ENCODE peak calls at places on chromosomes 7 and 10, in four cellular contexts. J is HepG2, N is GM12878, C is K562. Q is an unnamed sample.

GRCh38 chr10:79446451-79447020 is 1.1 kb upstream of the ZCCHC24 start:
- DNase-seq in J (no peak), N (no peak), C (peak), Q (peak)

GRCh38 chr10:5292196-5292735 is 72.5 kb upstream of the UCN3 start:
- DNase-seq in J (no peak), C (no peak), N (no peak), Q (no peak)

GRCh38 chr7:70706204-70706603 is 425.7 kb upstream of the GALNT17 start:
- DNase-seq in N (no peak), J (no peak), C (peak), Q (peak)

GRCh38 chr7:77759294-77759889 is 38.8 kb downstream of the TMEM60 start:
- DNase-seq in C (peak), J (peak), N (peak), Q (peak)

GRCh38 chr7:47951374-47951773 is 3.1 kb upstream of the PKD1L1 start:
- DNase-seq in N (no peak), J (peak), C (no peak), Q (no peak)

GRCh38 chr7:41107330-41107937 is 595.5 kb downstream of the INHBA start:
- DNase-seq in N (no peak), J (peak), C (no peak), Q (no peak)

GRCh38 chr10:50917486-50917885 is 32.1 kb upstream of the A1CF start:
- DNase-seq in C (no peak), J (no peak), N (no peak), Q (no peak)

GRCh38 chr7:135407884-135408283 is 102.0 kb downstream of the CNOT4 start:
- DNase-seq in J (no peak), N (no peak), C (no peak), Q (no peak)

GRCh38 chr10:47308775-47309174 is 8.8 kb downstream of the GDF10 start:
- DNase-seq in C (no peak), N (no peak), J (no peak), Q (no peak)

GRCh38 chr7:5354460-5355279 is 69.0 kb downstream of the TNRC18 start:
- DNase-seq in C (no peak), J (no peak), N (no peak), Q (no peak)

GRCh38 chr7:27066148-27066547 is 29.7 kb downstream of the HOXA1 start:
- DNase-seq in N (no peak), J (no peak), C (no peak), Q (no peak)

GRCh38 chr10:82282782-82283456 is 407.9 kb downstream of the NRG3 start:
- DNase-seq in C (no peak), N (no peak), J (no peak), Q (no peak)

GRCh38 chr10:82278401-82279182 is 403.6 kb downstream of the NRG3 start:
- DNase-seq in C (no peak), N (no peak), J (no peak), Q (no peak)

GRCh38 chr10:82277591-82277990 is 402.6 kb downstream of the NRG3 start:
- DNase-seq in N (no peak), C (no peak), J (no peak), Q (no peak)
- TF ChIP-seq FOXM1 in N (no peak), C (no peak), J (no peak), Q (no peak)

DNA sequence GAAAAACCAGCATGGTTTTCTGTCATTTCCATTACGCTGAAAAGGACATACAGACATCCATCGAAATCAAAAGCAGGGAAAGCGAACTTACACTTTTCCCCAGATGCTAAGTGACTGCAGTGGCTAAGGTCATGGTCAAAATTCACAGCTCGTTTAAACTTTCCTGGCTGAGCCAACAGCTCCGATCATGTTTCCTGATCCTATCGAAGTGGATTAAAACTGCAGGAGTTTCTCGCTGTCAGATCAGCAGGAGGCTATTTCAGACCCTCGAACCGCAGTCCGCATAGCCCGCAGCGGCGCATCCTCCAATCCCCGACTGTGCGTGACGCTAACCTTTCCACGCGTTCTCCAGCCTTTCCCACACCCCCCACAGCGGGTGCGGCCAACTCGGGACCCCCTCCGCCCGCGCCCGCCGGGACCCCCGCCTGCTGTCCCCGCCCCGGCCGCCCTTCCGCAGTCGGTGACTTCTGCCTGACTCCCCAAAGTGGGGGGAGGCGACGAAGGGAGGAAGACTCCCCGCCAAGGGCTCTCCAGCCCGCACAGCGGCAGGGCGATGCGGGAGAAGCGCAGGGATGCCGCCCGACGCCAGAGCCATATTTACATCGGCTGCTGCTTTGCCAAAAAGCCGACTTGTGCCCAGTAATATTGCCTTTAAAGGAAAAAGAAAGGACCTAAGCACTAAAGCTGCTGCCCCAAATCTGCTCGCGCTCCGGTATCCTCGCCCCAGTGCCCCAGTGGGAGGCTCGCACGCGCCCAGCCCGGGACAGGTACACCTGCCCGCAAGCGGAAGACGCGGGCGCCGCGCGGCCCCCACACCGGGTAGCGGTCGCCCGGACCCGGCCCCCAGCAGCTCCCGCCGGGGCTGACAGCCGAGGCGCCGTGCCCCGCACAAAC is 1.2 kb downstream of the PIP4K2A start:
- DNase-seq in N (no peak), C (peak), J (peak), Q (peak)
- TF ChIP-seq TARDBP in N (no peak), C (no peak), J (no peak), Q (no peak)

DNA sequence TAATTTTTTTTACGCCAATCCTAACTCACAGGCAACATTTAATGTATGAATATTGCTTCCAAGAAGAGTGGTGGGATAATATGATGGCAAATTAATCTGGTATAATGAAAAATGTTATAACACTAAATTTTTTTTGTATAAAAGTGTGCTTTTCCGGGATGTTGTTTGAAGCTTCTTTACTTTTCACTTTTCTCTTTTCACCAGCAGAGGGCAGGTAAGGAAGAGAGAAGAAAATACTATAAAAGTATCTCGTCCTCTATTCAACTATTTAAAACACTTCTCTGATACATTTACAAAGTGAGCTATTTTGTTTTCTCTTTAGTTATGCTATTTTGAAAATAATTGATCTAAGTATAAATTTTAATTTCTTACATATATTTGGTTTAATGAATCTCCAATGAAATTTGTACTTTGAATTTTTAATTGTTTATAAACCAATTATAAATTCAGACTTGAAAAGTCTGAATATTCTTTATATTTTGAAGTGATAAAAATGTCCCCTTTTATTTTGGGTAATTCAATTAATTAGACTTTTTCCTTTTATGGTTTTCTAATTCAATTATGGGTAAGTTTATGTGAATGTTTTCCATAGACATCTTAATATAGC is 20.7 kb upstream of the CFTR start:
- DNase-seq in N (no peak), C (peak), J (peak), Q (no peak)
- TF ChIP-seq FOXM1 in N (no peak), C (no peak), J (no peak), Q (no peak)

GRCh38 chr10:49488056-49488455 is 50.9 kb downstream of the ERCC6 start:
- DNase-seq in J (no peak), C (no peak), N (no peak), Q (peak)
- TF ChIP-seq TARDBP in J (no peak), C (no peak), N (no peak), Q (no peak)

GRCh38 chr7:2732959-2733584 is 45.1 kb downstream of the AMZ1 start:
- DNase-seq in J (no peak), N (no peak), C (peak), Q (no peak)
- TF ChIP-seq FOXM1 in J (no peak), N (no peak), C (no peak), Q (no peak)

GRCh38 chr10:32151876-32152275 is 95.7 kb upstream of the KIF5B start:
- DNase-seq in N (no peak), C (no peak), J (no peak), Q (no peak)

GRCh38 chr10:32153252-32153651 is 97.0 kb upstream of the KIF5B start:
- DNase-seq in C (no peak), J (no peak), N (no peak), Q (no peak)

GRCh38 chr10:32156031-32156495 is 99.8 kb upstream of the KIF5B start:
- DNase-seq in J (peak), N (no peak), C (no peak), Q (no peak)

GRCh38 chr10:32153931-32154330 is 97.7 kb upstream of the KIF5B start:
- DNase-seq in C (no peak), N (no peak), J (no peak), Q (no peak)

DNA sequence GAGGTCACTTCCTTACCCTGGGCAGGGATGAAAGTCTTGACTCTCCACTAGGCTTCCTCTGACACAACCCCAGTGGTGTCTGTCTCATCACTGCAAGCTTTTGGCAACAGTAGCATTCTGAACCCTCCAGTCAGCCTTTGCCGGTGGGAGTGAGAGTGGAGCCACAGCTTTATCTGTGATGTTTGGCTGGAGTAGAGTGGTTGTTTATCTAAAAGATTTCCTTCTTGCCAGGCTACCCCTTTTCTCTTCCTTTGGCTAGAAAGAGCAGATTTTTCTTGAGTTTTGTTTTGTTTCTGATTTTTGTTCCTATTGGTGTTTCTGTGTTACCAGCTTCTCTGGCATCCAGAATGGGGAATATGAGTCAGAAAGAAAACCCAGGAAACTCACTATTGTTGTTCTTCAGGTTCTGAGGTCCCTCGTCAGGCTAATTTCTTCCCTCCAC is 98.9 kb upstream of the KIF5B start:
- DNase-seq in J (no peak), N (no peak), C (no peak), Q (no peak)
- TF ChIP-seq TARDBP in J (no peak), N (no peak), C (no peak), Q (no peak)

GRCh38 chr7:149865437-149865836 is 8.3 kb upstream of the ATP6V0E2 start:
- DNase-seq in C (no peak), N (no peak), J (no peak), Q (no peak)

GRCh38 chr7:149866139-149866785 is 7.5 kb upstream of the ATP6V0E2 start:
- DNase-seq in J (no peak), C (no peak), N (no peak), Q (no peak)

GRCh38 chr7:149868638-149869290 is 5.0 kb upstream of the ATP6V0E2 start:
- DNase-seq in J (no peak), C (no peak), N (no peak), Q (no peak)

GRCh38 chr7:149867762-149868637 is 5.8 kb upstream of the ATP6V0E2 start:
- DNase-seq in N (no peak), J (no peak), C (no peak), Q (no peak)

GRCh38 chr7:149866817-149867447 is 6.8 kb upstream of the ATP6V0E2 start:
- DNase-seq in J (no peak), N (no peak), C (no peak), Q (no peak)
- TF ChIP-seq FOXM1 in J (no peak), N (no peak), C (no peak), Q (no peak)

GRCh38 chr7:107387573-107388219 is 82.2 kb upstream of the GPR22 start:
- DNase-seq in J (no peak), C (no peak), N (no peak), Q (peak)
- TF ChIP-seq TARDBP in J (no peak), C (no peak), N (no peak), Q (no peak)

Q was measured in HEK293T.